ENCODE peak calls at places on chromosome 10, in five cellular contexts. One of them, this sample, is unnamed.

GRCh38 chr10:60952067-60952845 is 8.3 kb upstream of the RHOBTB1 start:
- DNase-seq in stimulated activated CD4-positive, alpha-beta T cell treated with anti-CD3 and anti-CD28 coated beads, Interleukin-4, amount 100 ng/mL, for 48 hours: no peak
- DNase-seq in activated T-cell treated with anti-CD3 and anti-CD28 coated beads for 1 hour: no peak
- DNase-seq in neuronal stem cell: no peak
- DNase-seq in cardiac muscle cell: no peak
- DNase-seq in this sample: no peak

GRCh38 chr10:75528392-75528791 is 97.0 kb downstream of the LRMDA start:
- DNase-seq in stimulated activated CD4-positive, alpha-beta T cell treated with anti-CD3 and anti-CD28 coated beads, Interleukin-4, amount 100 ng/mL, for 48 hours: no peak
- DNase-seq in activated T-cell treated with anti-CD3 and anti-CD28 coated beads for 1 hour: no peak
- DNase-seq in neuronal stem cell: no peak
- DNase-seq in cardiac muscle cell: no peak
- DNase-seq in this sample: no peak

GRCh38 chr10:75497997-75498797 is 66.8 kb downstream of the LRMDA start:
- DNase-seq in stimulated activated CD4-positive, alpha-beta T cell treated with anti-CD3 and anti-CD28 coated beads, Interleukin-4, amount 100 ng/mL, for 48 hours: no peak
- DNase-seq in activated T-cell treated with anti-CD3 and anti-CD28 coated beads for 1 hour: no peak
- DNase-seq in neuronal stem cell: no peak
- DNase-seq in cardiac muscle cell: no peak
- DNase-seq in this sample: no peak

GRCh38 chr10:71880425-71881306 is 29.6 kb upstream of the PSAP start:
- DNase-seq in stimulated activated CD4-positive, alpha-beta T cell treated with anti-CD3 and anti-CD28 coated beads, Interleukin-4, amount 100 ng/mL, for 48 hours: no peak
- DNase-seq in activated T-cell treated with anti-CD3 and anti-CD28 coated beads for 1 hour: no peak
- DNase-seq in neuronal stem cell: no peak
- DNase-seq in cardiac muscle cell: no peak
- DNase-seq in this sample: no peak

GRCh38 chr10:44330431-44330830 is 54.5 kb downstream of the CXCL12 start:
- DNase-seq in stimulated activated CD4-positive, alpha-beta T cell treated with anti-CD3 and anti-CD28 coated beads, Interleukin-4, amount 100 ng/mL, for 48 hours: no peak
- DNase-seq in activated T-cell treated with anti-CD3 and anti-CD28 coated beads for 1 hour: no peak
- DNase-seq in neuronal stem cell: no peak
- DNase-seq in cardiac muscle cell: no peak
- DNase-seq in this sample: no peak

GRCh38 chr10:92750788-92751533 is 61.2 kb downstream of the HHEX start:
- DNase-seq in stimulated activated CD4-positive, alpha-beta T cell treated with anti-CD3 and anti-CD28 coated beads, Interleukin-4, amount 100 ng/mL, for 48 hours: no peak
- DNase-seq in activated T-cell treated with anti-CD3 and anti-CD28 coated beads for 1 hour: no peak
- DNase-seq in neuronal stem cell: no peak
- DNase-seq in cardiac muscle cell: no peak
- DNase-seq in this sample: peak

GRCh38 chr10:64449603-64450002 is 928.4 kb downstream of the REEP3 start:
- DNase-seq in stimulated activated CD4-positive, alpha-beta T cell treated with anti-CD3 and anti-CD28 coated beads, Interleukin-4, amount 100 ng/mL, for 48 hours: no peak
- DNase-seq in activated T-cell treated with anti-CD3 and anti-CD28 coated beads for 1 hour: no peak
- DNase-seq in neuronal stem cell: no peak
- DNase-seq in cardiac muscle cell: no peak
- DNase-seq in this sample: no peak

GRCh38 chr10:73877533-73878160 is 3.3 kb upstream of the CAMK2G start:
- DNase-seq in stimulated activated CD4-positive, alpha-beta T cell treated with anti-CD3 and anti-CD28 coated beads, Interleukin-4, amount 100 ng/mL, for 48 hours: no peak
- DNase-seq in activated T-cell treated with anti-CD3 and anti-CD28 coated beads for 1 hour: no peak
- DNase-seq in neuronal stem cell: no peak
- DNase-seq in cardiac muscle cell: no peak
- DNase-seq in this sample: no peak

GRCh38 chr10:7792541-7792940 is 4.6 kb downstream of the ATP5F1C start:
- DNase-seq in stimulated activated CD4-positive, alpha-beta T cell treated with anti-CD3 and anti-CD28 coated beads, Interleukin-4, amount 100 ng/mL, for 48 hours: no peak
- DNase-seq in activated T-cell treated with anti-CD3 and anti-CD28 coated beads for 1 hour: no peak
- DNase-seq in neuronal stem cell: no peak
- DNase-seq in cardiac muscle cell: no peak
- DNase-seq in this sample: no peak

GRCh38 chr10:23081156-23081833 is 14.1 kb upstream of the MSRB2 start:
- DNase-seq in stimulated activated CD4-positive, alpha-beta T cell treated with anti-CD3 and anti-CD28 coated beads, Interleukin-4, amount 100 ng/mL, for 48 hours: no peak
- DNase-seq in activated T-cell treated with anti-CD3 and anti-CD28 coated beads for 1 hour: no peak
- DNase-seq in neuronal stem cell: no peak
- DNase-seq in cardiac muscle cell: no peak
- DNase-seq in this sample: no peak

GRCh38 chr10:85614981-85615380 is 751.6 kb downstream of the GRID1 start:
- DNase-seq in stimulated activated CD4-positive, alpha-beta T cell treated with anti-CD3 and anti-CD28 coated beads, Interleukin-4, amount 100 ng/mL, for 48 hours: no peak
- DNase-seq in activated T-cell treated with anti-CD3 and anti-CD28 coated beads for 1 hour: no peak
- DNase-seq in neuronal stem cell: no peak
- DNase-seq in cardiac muscle cell: no peak
- DNase-seq in this sample: no peak

GRCh38 chr10:50470798-50471582 is 152.8 kb downstream of the SGMS1 start:
- DNase-seq in stimulated activated CD4-positive, alpha-beta T cell treated with anti-CD3 and anti-CD28 coated beads, Interleukin-4, amount 100 ng/mL, for 48 hours: no peak
- DNase-seq in activated T-cell treated with anti-CD3 and anti-CD28 coated beads for 1 hour: no peak
- DNase-seq in neuronal stem cell: no peak
- DNase-seq in cardiac muscle cell: no peak
- DNase-seq in this sample: no peak

GRCh38 chr10:91694170-91694794 is 61.4 kb upstream of the PPP1R3C start:
- DNase-seq in stimulated activated CD4-positive, alpha-beta T cell treated with anti-CD3 and anti-CD28 coated beads, Interleukin-4, amount 100 ng/mL, for 48 hours: no peak
- DNase-seq in activated T-cell treated with anti-CD3 and anti-CD28 coated beads for 1 hour: no peak
- DNase-seq in neuronal stem cell: peak
- DNase-seq in cardiac muscle cell: peak
- DNase-seq in this sample: peak

GRCh38 chr10:19638173-19638872 is 177.9 kb upstream of the PLXDC2 start:
- DNase-seq in stimulated activated CD4-positive, alpha-beta T cell treated with anti-CD3 and anti-CD28 coated beads, Interleukin-4, amount 100 ng/mL, for 48 hours: no peak
- DNase-seq in activated T-cell treated with anti-CD3 and anti-CD28 coated beads for 1 hour: no peak
- DNase-seq in neuronal stem cell: no peak
- DNase-seq in cardiac muscle cell: no peak
- DNase-seq in this sample: no peak

GRCh38 chr10:124093076-124093773 is at the start of gene CHST15:
- DNase-seq in stimulated activated CD4-positive, alpha-beta T cell treated with anti-CD3 and anti-CD28 coated beads, Interleukin-4, amount 100 ng/mL, for 48 hours: no peak
- DNase-seq in activated T-cell treated with anti-CD3 and anti-CD28 coated beads for 1 hour: no peak
- DNase-seq in neuronal stem cell: peak
- DNase-seq in cardiac muscle cell: peak
- DNase-seq in this sample: peak

GRCh38 chr10:128614206-128614605 is 488.0 kb upstream of the MKI67 start:
- DNase-seq in stimulated activated CD4-positive, alpha-beta T cell treated with anti-CD3 and anti-CD28 coated beads, Interleukin-4, amount 100 ng/mL, for 48 hours: no peak
- DNase-seq in activated T-cell treated with anti-CD3 and anti-CD28 coated beads for 1 hour: no peak
- DNase-seq in neuronal stem cell: no peak
- DNase-seq in cardiac muscle cell: no peak
- DNase-seq in this sample: no peak